ENCODE peak calls at places on chromosomes 13 and 19, in ten cellular contexts. Y is CD8-positive, alpha-beta T cell; I is endothelial cell; L is WTC11; H is progenitor cell of endocrine pancreas; G is HFF-Myc; S is sigmoid colon; R is dorsolateral prefrontal cortex; Q is tibial nerve; X is AG04450. Z is an unnamed sample.

GRCh38 chr19:34555447-34555846 is 73.9 kb downstream of the WTIP start:
- DNase-seq in R (no peak), X (no peak), Y (no peak), Q (no peak), L (peak), S (no peak), H (no peak), I (no peak), G (no peak), Z (no peak)

GRCh38 chr13:113742000-113742441 is 17.0 kb upstream of the TMEM255B start:
- DNase-seq in L (peak), I (peak), S (no peak), X (no peak), G (no peak), Q (no peak), Y (no peak), H (no peak), R (no peak), Z (no peak)

GRCh38 chr19:43675269-43675879 is 5.4 kb upstream of the PLAUR start:
- DNase-seq in G (no peak), Q (no peak), R (no peak), Y (no peak), L (no peak), S (no peak), X (no peak), H (no peak), I (no peak), Z (no peak)

GRCh38 chr19:38079926-38080380 is 144.1 kb downstream of the DPF1 start:
- DNase-seq in X (peak), Q (no peak), H (no peak), Y (no peak), I (no peak), S (no peak), L (no peak), G (peak), R (no peak), Z (no peak)

GRCh38 chr19:1799695-1800342 is 12.3 kb downstream of the ATP8B3 start:
- DNase-seq in S (no peak), Q (no peak), X (no peak), R (no peak), I (no peak), G (no peak), Y (no peak), H (no peak), L (no peak), Z (no peak)

GRCh38 chr13:113045214-113046007 is 60.2 kb upstream of the F7 start:
- DNase-seq in X (no peak), Q (no peak), I (no peak), G (no peak), Y (no peak), S (no peak), H (no peak), R (no peak), L (no peak), Z (no peak)

GRCh38 chr13:19957320-19958118 is 1.0 kb upstream of the ZMYM2 start:
- DNase-seq in I (peak), Y (peak), S (peak), R (peak), H (peak), X (peak), G (peak), L (peak), Q (peak), Z (peak)

GRCh38 chr19:1855828-1856255 is 7.5 kb downstream of the KLF16 start:
- DNase-seq in G (no peak), I (no peak), S (no peak), X (no peak), Q (no peak), R (no peak), Y (no peak), L (no peak), H (no peak), Z (no peak)

GRCh38 chr19:55384576-55385235 is 614 bp upstream of the TMEM238 start:
- DNase-seq in Y (no peak), I (no peak), Q (no peak), R (no peak), S (no peak), L (no peak), X (no peak), G (no peak), H (no peak), Z (no peak)

GRCh38 chr19:46069841-46070341 is 29.1 kb upstream of the IGFL4 start:
- DNase-seq in S (no peak), Q (no peak), G (peak), X (peak), Y (no peak), H (no peak), R (no peak), L (no peak), I (no peak), Z (no peak)

GRCh38 chr13:73754241-73754640 is 380.0 kb downstream of the KLF12 start:
- DNase-seq in Y (no peak), L (no peak), Q (no peak), X (no peak), R (no peak), H (no peak), I (no peak), G (no peak), S (no peak), Z (no peak)

GRCh38 chr13:36531746-36532486 is 99.6 kb downstream of the CCNA1 start:
- DNase-seq in R (no peak), I (no peak), L (no peak), X (no peak), H (no peak), G (no peak), Q (no peak), Y (no peak), S (no peak), Z (no peak)

GRCh38 chr13:102800145-102801041 is 1.5 kb downstream of the BIVM start:
- DNase-seq in R (peak), S (peak), G (peak), X (peak), L (peak), Y (peak), Q (peak), H (peak), I (peak), Z (peak)

GRCh38 chr13:75480691-75481175 is 1.2 kb downstream of the TBC1D4 start:
- DNase-seq in H (peak), R (peak), I (peak), X (no peak), Y (no peak), S (peak), L (peak), G (peak), Q (peak), Z (no peak)

GRCh38 chr19:55080121-55080914 is 4.6 kb downstream of the EPS8L1 start:
- DNase-seq in R (no peak), H (no peak), X (peak), S (no peak), G (no peak), Q (no peak), I (no peak), L (peak), Y (peak), Z (peak)

GRCh38 chr13:65843314-65843731 is 1386.8 kb downstream of the PCDH9 start:
- DNase-seq in Y (no peak), Q (no peak), S (no peak), G (no peak), H (no peak), L (no peak), X (no peak), I (no peak), R (no peak), Z (no peak)

GRCh38 chr19:16376649-16377048 is 52.0 kb downstream of the KLF2 start:
- DNase-seq in R (no peak), X (no peak), Q (no peak), I (peak), S (no peak), H (no peak), G (no peak), L (peak), Y (peak), Z (no peak)

GRCh38 chr19:3544742-3545668 is 6.0 kb downstream of the TEKTIP1 start:
- DNase-seq in S (peak), G (no peak), I (peak), Q (peak), Y (peak), L (peak), H (peak), R (peak), X (no peak), Z (peak)

GRCh38 chr19:15320118-15320517 is 12.2 kb downstream of the BRD4 start:
- DNase-seq in S (no peak), Q (no peak), I (no peak), Y (no peak), L (no peak), X (peak), R (no peak), H (no peak), G (peak), Z (no peak)

GRCh38 chr19:52191951-52192350 is 2.1 kb downstream of the PPP2R1A start:
- DNase-seq in R (no peak), L (no peak), S (no peak), H (no peak), G (no peak), X (no peak), Q (no peak), I (no peak), Y (no peak), Z (no peak)

GRCh38 chr13:31956944-31957644 is 74.5 kb upstream of the FRY start:
- DNase-seq in S (no peak), Q (no peak), G (no peak), Y (no peak), H (no peak), R (no peak), L (no peak), I (no peak), X (no peak), Z (no peak)

GRCh38 chr19:35119091-35119490 is 3.5 kb downstream of the FXYD3 start:
- DNase-seq in G (no peak), S (no peak), R (no peak), I (no peak), L (no peak), Y (no peak), H (no peak), Q (no peak), X (no peak), Z (no peak)

GRCh38 chr19:58056861-58057260 is 2.2 kb upstream of the ZNF135 start:
- DNase-seq in R (no peak), Q (no peak), L (no peak), I (no peak), G (no peak), H (no peak), Y (no peak), X (no peak), S (no peak), Z (no peak)

GRCh38 chr13:26133286-26133685 is 81.5 kb upstream of the SHISA2 start:
- DNase-seq in G (no peak), L (no peak), Q (no peak), I (no peak), X (no peak), H (no peak), Y (no peak), S (no peak), R (no peak), Z (no peak)

GRCh38 chr13:51071493-51071892 is 39.6 kb downstream of the C13orf42 start:
- DNase-seq in Y (no peak), R (no peak), G (no peak), H (no peak), L (no peak), X (no peak), I (no peak), Q (no peak), S (no peak), Z (no peak)

GRCh38 chr19:3034845-3035541 is 5.9 kb upstream of the TLE2 start:
- DNase-seq in I (no peak), Y (no peak), L (no peak), X (no peak), H (no peak), G (peak), Q (no peak), R (no peak), S (peak), Z (peak)

GRCh38 chr19:18832331-18833140 is 777 bp downstream of the UPF1 start:
- DNase-seq in I (peak), S (no peak), X (no peak), G (no peak), Q (no peak), Y (no peak), L (peak), H (no peak), R (no peak), Z (no peak)

GRCh38 chr13:114099191-114099590 is 33.2 kb downstream of the RASA3 start:
- DNase-seq in X (peak), I (no peak), Q (peak), G (no peak), R (peak), H (no peak), Y (no peak), S (peak), L (peak), Z (no peak)

GRCh38 chr19:51727349-51727880 is 3.6 kb upstream of the HAS1 start:
- DNase-seq in X (no peak), G (no peak), Y (no peak), S (no peak), L (no peak), R (no peak), H (no peak), I (no peak), Q (no peak), Z (no peak)

GRCh38 chr13:35208587-35208986 is 266.5 kb downstream of the NBEA start:
- DNase-seq in X (no peak), L (no peak), R (no peak), Q (no peak), Y (no peak), G (no peak), S (no peak), I (no peak), H (no peak), Z (no peak)

GRCh38 chr13:71625694-71626093 is 241.3 kb downstream of the DACH1 start:
- DNase-seq in I (no peak), Q (no peak), S (no peak), H (no peak), R (no peak), X (peak), G (peak), Y (no peak), L (no peak), Z (no peak)

GRCh38 chr19:50835103-50835784 is 1.9 kb upstream of the KLK15 start:
- DNase-seq in L (no peak), Q (no peak), X (no peak), S (no peak), G (no peak), R (no peak), Y (no peak), I (no peak), H (no peak), Z (no peak)

GRCh38 chr13:107866666-107867623 is 348.4 kb downstream of the LIG4 start:
- DNase-seq in S (no peak), X (no peak), H (peak), L (peak), I (peak), G (no peak), Y (no peak), R (peak), Q (no peak), Z (no peak)

GRCh38 chr19:33879818-33880575 is 83.3 kb downstream of the KCTD15 start:
- DNase-seq in H (no peak), S (no peak), X (no peak), Q (no peak), R (no peak), L (peak), I (no peak), Y (no peak), G (no peak), Z (no peak)

GRCh38 chr19:1829958-1830357 is 17.9 kb upstream of the ATP8B3 start:
- DNase-seq in H (no peak), S (no peak), G (no peak), L (no peak), Y (no peak), Q (no peak), I (no peak), X (no peak), R (no peak), Z (no peak)

GRCh38 chr13:49444517-49445395 is 682 bp downstream of the SETDB2 start:
- DNase-seq in Y (peak), R (no peak), H (no peak), S (no peak), G (no peak), L (no peak), I (no peak), Q (no peak), X (no peak), Z (peak)

GRCh38 chr19:18292460-18292809 is 11.0 kb upstream of the JUND start:
- DNase-seq in I (no peak), X (no peak), Y (no peak), R (no peak), Q (no peak), H (no peak), G (no peak), L (peak), S (no peak), Z (no peak)

GRCh38 chr19:8641908-8642547 is 11.6 kb downstream of the NFILZ start:
- DNase-seq in I (peak), H (no peak), L (no peak), G (peak), Q (no peak), X (no peak), Y (no peak), S (no peak), R (no peak), Z (no peak)
- TF ChIP-seq CTCF in I (peak), H (peak), L (peak), G (peak), Q (peak), X (peak), Y (peak), S (peak), R (peak), Z (peak)

GRCh38 chr13:38686635-38687245 is at the start of gene FREM2:
- DNase-seq in G (no peak), L (peak), I (peak), X (no peak), Q (no peak), R (peak), H (peak), Y (no peak), S (peak), Z (no peak)

GRCh38 chr13:38688674-38689073 is 1.8 kb downstream of the FREM2 start:
- DNase-seq in G (no peak), I (no peak), R (no peak), L (no peak), X (no peak), S (peak), H (no peak), Y (no peak), Q (no peak), Z (no peak)

GRCh38 chr13:38684714-38685113 is 2.2 kb upstream of the FREM2 start:
- DNase-seq in Y (no peak), X (no peak), H (no peak), G (no peak), Q (no peak), I (no peak), R (no peak), L (no peak), S (no peak), Z (no peak)

GRCh38 chr13:38687246-38688229 is 661 bp downstream of the FREM2 start:
- DNase-seq in Y (no peak), H (peak), R (no peak), G (no peak), I (peak), L (peak), Q (no peak), S (peak), X (no peak), Z (no peak)

GRCh38 chr13:38685974-38686571 is 804 bp upstream of the FREM2 start:
- DNase-seq in Q (no peak), Y (no peak), G (no peak), R (no peak), S (no peak), L (peak), X (no peak), I (peak), H (peak), Z (no peak)
- TF ChIP-seq CTCF in Q (peak), Y (no peak), G (no peak), R (peak), S (peak), L (no peak), X (no peak), I (no peak), H (peak), Z (no peak)

DNA sequence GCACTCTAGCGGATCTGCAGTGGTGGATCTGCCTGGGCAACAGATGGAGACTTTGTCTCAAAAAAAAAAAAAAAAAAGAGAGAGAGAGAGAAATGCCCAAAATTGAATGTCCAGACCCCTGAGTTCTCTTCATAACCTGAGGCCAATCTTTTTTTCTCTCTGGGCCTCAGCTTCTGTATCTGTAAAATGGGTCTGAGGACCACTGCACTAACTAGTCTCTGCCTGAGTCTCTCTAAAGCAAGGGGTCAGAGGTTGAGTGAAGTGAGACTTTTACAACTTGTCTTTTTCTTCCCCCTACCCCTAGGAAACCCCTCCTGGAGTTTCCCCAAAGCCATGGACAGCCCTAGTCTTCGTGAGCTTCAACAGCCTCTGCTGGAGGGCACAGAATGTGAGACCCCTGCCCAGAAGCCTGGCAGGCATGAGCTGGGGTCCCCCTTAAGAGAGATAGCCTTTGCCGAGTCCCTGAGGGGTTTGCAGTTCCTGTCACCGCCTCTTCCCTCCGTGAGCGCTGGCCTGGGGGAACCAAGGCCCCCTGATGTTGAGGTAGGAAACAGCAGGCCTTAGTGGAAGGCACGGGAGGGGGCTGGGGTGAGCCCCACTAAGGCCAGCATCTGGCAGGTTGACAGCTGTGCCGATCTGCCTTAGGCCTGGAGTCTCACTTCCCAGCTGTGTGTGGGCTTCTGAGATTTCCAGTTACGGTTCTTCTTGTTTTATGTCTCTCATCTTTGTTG is 1.8 kb downstream of the TMEM91 start:
- DNase-seq in Y (no peak), L (peak), Q (no peak), G (no peak), I (peak), S (no peak), X (no peak), R (no peak), H (no peak), Z (no peak)
- TF ChIP-seq CTCF in Y (peak), L (no peak), Q (no peak), G (no peak), I (peak), S (no peak), X (peak), R (no peak), H (peak), Z (no peak)

GRCh38 chr19:39411006-39411831 is 1.2 kb upstream of the PLEKHG2 start:
- DNase-seq in I (no peak), H (no peak), Y (no peak), R (no peak), G (no peak), S (peak), Q (no peak), X (no peak), L (no peak), Z (peak)
- TF ChIP-seq CTCF in I (no peak), H (no peak), Y (no peak), R (no peak), G (no peak), S (no peak), Q (no peak), X (no peak), L (no peak), Z (no peak)

Z was measured in natural killer cell.